ENCODE peak calls at places on chromosomes 16 and 17, in ten cellular contexts. G is fibroblast of mammary gland; D is IMR-90; V is Calu3; R is GM12878; L is mesothelial cell of epicardium; W is tibial artery; X is thoracic aorta; B is astrocyte of the spinal cord; K is activated CD8-positive, alpha-beta T cell treated with anti-CD3 and anti-CD28 coated beads for 36 hours. Z is an unnamed sample.

GRCh38 chr17:82031885-82032627 is 578 bp downstream of the RAC3 start:
- DNase-seq in B (no peak), D (no peak), K (peak), V (peak), G (no peak), W (no peak), R (no peak), X (no peak), L (no peak), Z (no peak)

GRCh38 chr16:35173295-35173694 is 1713.9 kb downstream of the TP53TG3F start:
- DNase-seq in B (no peak), D (no peak), W (no peak), X (no peak), G (no peak), K (no peak), R (no peak), L (no peak), V (no peak), Z (no peak)

GRCh38 chr17:80030730-80031410 is 4.8 kb downstream of the TBC1D16 start:
- DNase-seq in B (no peak), G (no peak), V (peak), X (no peak), W (no peak), R (no peak), L (no peak), D (no peak), K (no peak), Z (no peak)

GRCh38 chr17:28271431-28271830 is 47.6 kb upstream of the TMEM97 start:
- DNase-seq in V (no peak), X (no peak), G (no peak), W (no peak), B (no peak), R (no peak), D (no peak), L (no peak), K (no peak), Z (no peak)

GRCh38 chr17:3557768-3558583 is at the start of gene TRPV3:
- DNase-seq in X (no peak), L (no peak), W (no peak), V (peak), G (peak), D (no peak), R (peak), K (peak), B (no peak), Z (no peak)

GRCh38 chr17:34254146-34254545 is 939 bp upstream of the CCL2 start:
- DNase-seq in L (no peak), X (no peak), G (peak), W (peak), V (no peak), B (peak), D (peak), K (no peak), R (no peak), Z (peak)

GRCh38 chr16:11330526-11331237 is 14.6 kb upstream of the RMI2 start:
- DNase-seq in L (no peak), X (no peak), R (no peak), B (no peak), D (no peak), W (no peak), K (no peak), V (no peak), G (no peak), Z (no peak)

GRCh38 chr16:56793504-56793903 is 63.6 kb downstream of the NUP93 start:
- DNase-seq in B (peak), G (peak), L (no peak), W (no peak), V (no peak), K (peak), R (no peak), X (no peak), D (peak), Z (peak)

DNA sequence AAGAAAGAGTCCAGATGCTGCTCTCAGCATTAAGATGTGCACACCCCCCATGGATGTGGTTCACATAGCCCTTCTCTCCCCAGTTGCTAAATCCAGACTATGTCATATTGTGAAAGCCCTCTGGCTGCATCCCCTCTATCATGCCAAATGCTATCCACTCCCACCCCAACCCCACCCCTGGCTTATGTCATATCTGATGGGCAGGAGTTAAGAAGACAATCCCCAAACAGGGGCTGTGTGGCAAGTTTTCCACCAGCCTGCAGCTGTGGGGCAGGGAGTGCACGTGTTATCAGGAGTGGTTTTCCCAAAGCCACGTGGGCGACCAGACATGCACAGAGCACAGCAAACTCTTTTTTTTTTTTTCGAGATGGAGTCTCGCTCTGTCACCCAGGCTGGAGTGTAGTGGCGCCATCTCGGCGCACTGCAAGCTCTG is 10.0 kb downstream of the FAM117A start:
- DNase-seq in K (no peak), X (no peak), R (no peak), B (no peak), G (no peak), L (no peak), V (no peak), W (peak), D (no peak), Z (no peak)
- TF ChIP-seq CTCF in K (no peak), X (no peak), R (no peak), B (no peak), G (no peak), L (no peak), V (no peak), W (no peak), D (no peak), Z (no peak)

DNA sequence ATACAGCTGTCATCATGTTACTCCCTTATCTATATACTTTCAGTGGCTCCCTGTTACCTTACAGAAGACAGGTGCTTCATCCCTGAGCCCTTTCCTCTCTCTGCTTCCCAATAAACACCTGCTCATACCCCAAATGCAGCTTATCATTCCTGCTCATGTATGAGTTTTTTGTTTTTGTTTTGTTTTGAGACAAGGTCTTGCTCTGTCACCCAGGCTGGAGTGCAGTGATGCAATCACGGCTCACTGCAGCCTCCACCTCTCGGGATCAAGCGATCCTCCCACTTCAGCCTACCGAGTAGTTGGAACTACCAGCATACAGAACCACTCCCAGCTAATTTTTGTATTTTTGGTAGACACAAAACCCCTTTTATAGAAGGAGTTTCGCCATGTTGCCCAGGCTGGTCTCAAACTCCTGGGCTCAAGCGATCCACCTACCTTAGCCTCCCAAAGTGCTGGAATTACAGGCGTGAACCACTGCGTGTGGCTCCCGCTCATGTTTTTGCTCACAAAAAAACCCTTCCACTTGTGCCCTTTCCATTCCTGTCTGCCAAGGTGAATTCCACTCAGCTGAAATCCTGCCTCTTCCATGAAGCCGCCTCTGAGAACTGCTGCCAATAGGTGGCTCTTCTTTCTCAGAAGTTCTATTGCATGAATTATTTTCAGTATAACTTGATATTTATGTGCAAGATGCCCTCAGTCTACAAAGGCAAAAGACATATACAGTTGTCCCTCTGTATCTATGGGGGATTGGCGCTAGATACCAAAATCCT is 7.9 kb upstream of the RNF157 start:
- DNase-seq in K (no peak), R (no peak), L (no peak), D (no peak), V (no peak), W (no peak), B (no peak), G (no peak), X (no peak), Z (no peak)
- TF ChIP-seq CTCF in K (no peak), R (no peak), L (no peak), D (no peak), V (peak), W (no peak), B (no peak), G (peak), X (no peak), Z (peak)

DNA sequence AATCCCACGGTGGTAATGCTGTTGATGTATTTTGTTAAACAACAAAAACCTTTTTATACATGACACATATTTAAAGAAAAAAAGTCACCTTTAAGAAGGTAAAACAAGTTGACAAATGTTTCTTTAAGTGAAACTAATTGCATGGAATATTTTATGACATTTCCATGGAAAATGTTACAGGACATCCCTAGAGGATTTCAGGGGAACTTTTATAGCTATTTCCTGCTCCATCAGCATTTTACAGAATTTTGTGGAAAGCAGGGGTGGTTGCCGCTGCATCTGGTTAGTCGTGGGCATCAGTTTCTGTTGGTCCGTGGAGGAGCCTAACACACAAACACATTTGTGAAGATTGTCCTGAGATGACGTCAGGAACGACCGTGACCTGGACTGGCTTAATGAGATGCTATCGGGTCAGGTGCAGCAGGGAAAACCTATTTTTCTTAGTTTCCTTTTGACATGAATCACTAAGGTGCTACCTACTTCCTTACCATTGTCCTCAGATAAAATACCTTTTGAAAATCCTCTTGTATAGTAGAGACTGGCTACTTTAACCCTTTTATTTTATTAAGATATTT is 305.1 kb downstream of the MAP2K6 start:
- DNase-seq in B (no peak), V (no peak), K (no peak), G (no peak), W (no peak), R (no peak), D (no peak), L (no peak), X (no peak), Z (no peak)
- TF ChIP-seq CTCF in B (no peak), V (no peak), K (no peak), G (no peak), W (no peak), R (no peak), D (no peak), L (no peak), X (no peak), Z (no peak)

DNA sequence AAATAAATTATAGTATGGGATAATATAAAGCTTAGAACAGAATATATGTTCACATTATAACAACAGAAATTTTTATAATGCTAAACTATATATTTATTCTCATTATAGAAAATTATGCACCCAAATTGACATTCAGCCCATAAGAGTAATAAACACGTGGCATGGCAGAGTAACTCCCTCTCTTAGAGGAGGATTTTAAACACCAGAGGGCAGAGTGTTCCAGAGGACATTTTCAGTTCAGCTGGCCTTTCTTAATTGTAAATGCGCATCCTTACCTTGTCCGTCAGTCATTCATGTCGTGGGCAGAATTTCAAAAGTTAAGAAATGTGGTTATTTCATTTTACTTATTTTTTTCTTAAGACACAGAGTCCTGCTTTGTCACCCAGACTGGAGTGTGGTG is 147.1 kb downstream of the TANC2 start:
- DNase-seq in W (no peak), V (no peak), D (no peak), L (no peak), G (peak), R (no peak), K (no peak), X (no peak), B (no peak), Z (no peak)
- TF ChIP-seq CTCF in W (no peak), V (no peak), D (peak), L (no peak), G (peak), R (no peak), K (no peak), X (no peak), B (no peak), Z (peak)

GRCh38 chr17:77691216-77692085 is 267.1 kb upstream of the TNRC6C start:
- DNase-seq in X (no peak), G (no peak), V (no peak), D (no peak), R (no peak), W (no peak), B (no peak), K (no peak), L (peak), Z (no peak)
- TF ChIP-seq CTCF in X (no peak), G (no peak), V (no peak), D (no peak), R (no peak), W (no peak), B (no peak), K (no peak), L (no peak), Z (no peak)

GRCh38 chr16:85055503-85056210 is 28.1 kb downstream of the KIAA0513 start:
- DNase-seq in D (peak), W (peak), R (peak), B (no peak), X (no peak), G (peak), L (no peak), K (peak), V (no peak), Z (peak)
- TF ChIP-seq CTCF in D (no peak), W (no peak), R (no peak), B (no peak), X (no peak), G (no peak), L (no peak), K (no peak), V (no peak), Z (no peak)

GRCh38 chr16:18966791-18967190 is 16.9 kb upstream of the TMC7 start:
- DNase-seq in G (no peak), X (no peak), W (no peak), K (no peak), V (no peak), D (no peak), L (no peak), R (no peak), B (no peak), Z (no peak)
- TF ChIP-seq CTCF in G (no peak), X (no peak), W (no peak), K (no peak), V (no peak), D (no peak), L (no peak), R (no peak), B (no peak), Z (no peak)

DNA sequence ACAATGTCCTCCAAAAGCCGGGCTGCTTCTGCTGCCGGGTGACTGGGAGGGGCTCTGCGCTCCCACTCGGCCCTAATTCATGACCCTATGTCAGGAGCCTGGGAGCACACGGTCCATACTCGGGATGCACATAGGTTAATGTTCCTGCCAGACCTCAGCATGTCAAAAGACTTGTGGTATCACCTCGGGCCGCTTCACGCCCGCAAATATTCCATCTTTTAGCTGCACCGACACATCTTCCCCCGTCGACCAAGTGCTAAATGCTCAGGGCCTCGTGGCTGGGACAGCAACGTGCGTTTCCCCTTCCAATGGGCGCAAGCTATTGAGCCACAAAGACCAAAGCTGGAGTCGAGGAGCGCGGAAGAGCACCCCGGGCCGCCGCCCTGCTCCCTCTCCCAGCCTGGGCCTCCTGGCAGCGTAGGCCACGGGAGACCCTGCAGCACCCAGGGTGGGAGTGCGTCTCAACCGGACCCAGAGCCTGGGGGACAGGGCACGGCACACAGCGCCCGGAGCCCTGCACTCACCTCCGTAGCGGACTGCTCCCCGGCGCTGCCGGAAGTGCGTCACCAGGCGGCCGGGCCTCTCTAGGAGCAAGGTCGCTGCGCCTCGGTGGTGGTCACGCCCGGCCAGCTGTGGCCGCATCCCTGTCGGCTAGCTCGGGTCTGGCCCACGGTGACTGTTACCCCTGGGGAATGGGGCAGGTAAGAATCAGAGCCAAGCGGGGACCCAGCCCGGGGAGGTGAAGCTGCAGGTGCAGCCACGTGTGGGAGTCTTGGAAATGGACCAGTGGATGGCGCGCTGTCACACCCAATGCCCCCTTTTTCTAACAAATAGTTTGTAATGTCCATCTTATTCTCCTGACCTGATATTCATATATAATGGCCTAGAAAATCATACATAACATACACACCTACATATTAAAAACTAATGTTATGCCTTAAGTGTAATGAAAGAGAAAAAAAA is at the start of gene ZNF23:
- DNase-seq in L (peak), X (peak), B (peak), K (peak), V (peak), W (peak), G (peak), D (peak), R (peak), Z (peak)
- TF ChIP-seq CTCF in L (no peak), X (no peak), B (peak), K (peak), V (no peak), W (no peak), G (no peak), D (no peak), R (peak), Z (peak)

Z was measured in HFFc6.